ENCODE peak calls at places on chromosomes 12 and 14, in nine cellular contexts. M is OCI-M1; H is GM12892; G is astrocyte of the spinal cord; F is HFFc6; E is EH; S is naive thymus-derived CD8-positive, alpha-beta T cell; R is AG08395; D is 8988T. T is an unnamed sample.

GRCh38 chr12:89225808-89226368 is 126.4 kb downstream of the DUSP6 start:
- DNase-seq in R (peak), S (no peak), H (no peak), G (peak), E (peak), M (no peak), F (peak), D (no peak), T (peak)

GRCh38 chr12:88994537-88994936 is 357.8 kb downstream of the DUSP6 start:
- DNase-seq in H (no peak), D (no peak), G (no peak), M (no peak), S (no peak), E (peak), R (peak), F (no peak), T (peak)

GRCh38 chr12:12748051-12748450 is 30.9 kb downstream of the CDKN1B start:
- DNase-seq in E (no peak), R (no peak), S (no peak), G (no peak), H (no peak), F (no peak), D (no peak), M (no peak), T (no peak)

GRCh38 chr14:53399057-53399456 is 245.9 kb upstream of the DDHD1 start:
- DNase-seq in M (no peak), R (peak), D (no peak), F (peak), G (peak), S (no peak), E (peak), H (no peak), T (peak)

GRCh38 chr12:45273717-45274271 is 57.9 kb downstream of the ANO6 start:
- DNase-seq in H (no peak), M (peak), R (peak), D (peak), S (no peak), F (peak), G (peak), E (peak), T (peak)

GRCh38 chr12:53413485-53414215 is 10.0 kb upstream of the AMHR2 start:
- DNase-seq in R (no peak), E (no peak), G (no peak), M (no peak), S (no peak), D (no peak), H (no peak), F (no peak), T (no peak)

GRCh38 chr12:5102261-5102789 is 58.6 kb downstream of the KCNA5 start:
- DNase-seq in S (no peak), M (no peak), D (no peak), G (peak), E (peak), F (peak), R (peak), H (no peak), T (peak)

GRCh38 chr14:102775855-102776760 is 1.1 kb upstream of the TRAF3 start:
- DNase-seq in E (peak), R (peak), G (peak), D (no peak), M (peak), S (no peak), F (peak), H (no peak), T (peak)

GRCh38 chr12:92987362-92987761 is 58.3 kb upstream of the EEA1 start:
- DNase-seq in D (no peak), S (no peak), H (no peak), E (peak), F (peak), G (peak), R (peak), M (peak), T (peak)

GRCh38 chr12:93502802-93503623 is 35.7 kb downstream of the MRPL42 start:
- DNase-seq in E (peak), F (peak), M (peak), G (peak), R (peak), S (peak), D (no peak), H (no peak), T (peak)

GRCh38 chr14:60233251-60233650 is 15.8 kb upstream of the PPM1A start:
- DNase-seq in G (no peak), F (no peak), M (no peak), D (no peak), E (peak), H (no peak), S (no peak), R (no peak), T (no peak)

GRCh38 chr12:128813392-128813791 is 10.4 kb downstream of the SLC15A4 start:
- DNase-seq in R (peak), F (peak), S (no peak), M (no peak), G (peak), E (peak), D (no peak), H (no peak), T (peak)

GRCh38 chr12:28937196-28937595 is 211.9 kb upstream of the FAR2 start:
- DNase-seq in F (no peak), G (peak), D (no peak), H (no peak), S (no peak), M (no peak), R (no peak), E (peak), T (no peak)

GRCh38 chr12:49054096-49054495 is 6.5 kb downstream of the KMT2D start:
- DNase-seq in M (no peak), F (no peak), D (no peak), G (no peak), H (no peak), E (no peak), R (no peak), S (no peak), T (no peak)

GRCh38 chr12:132227156-132227555 is 82.9 kb downstream of the NOC4L start:
- DNase-seq in R (no peak), M (no peak), H (no peak), D (no peak), E (no peak), G (no peak), F (no peak), S (no peak), T (no peak)

GRCh38 chr14:56247495-56248087 is 129.4 kb downstream of the PELI2 start:
- DNase-seq in R (no peak), E (peak), D (no peak), G (peak), H (no peak), M (peak), S (no peak), F (peak), T (no peak)

GRCh38 chr12:10018390-10018789 is 8.0 kb downstream of the CLEC12B start:
- DNase-seq in D (no peak), R (no peak), G (no peak), F (no peak), E (no peak), S (no peak), M (no peak), H (no peak), T (peak)

GRCh38 chr12:46560874-46561273 is 188.3 kb upstream of the SLC38A2 start:
- DNase-seq in F (no peak), S (no peak), E (no peak), R (no peak), M (no peak), G (no peak), D (no peak), H (no peak), T (no peak)

GRCh38 chr14:105528197-105528858 is 1.9 kb downstream of the TMEM121 start:
- DNase-seq in D (peak), H (peak), M (peak), R (peak), E (peak), S (peak), F (peak), G (peak), T (peak)

GRCh38 chr12:21941522-21942376 is 523 bp upstream of the ABCC9 start:
- DNase-seq in F (no peak), R (peak), G (peak), D (no peak), S (no peak), H (no peak), M (no peak), E (peak), T (peak)

GRCh38 chr12:124874988-124875802 is 11.5 kb upstream of the SCARB1 start:
- DNase-seq in H (no peak), M (peak), F (no peak), E (no peak), S (no peak), D (no peak), G (no peak), R (no peak), T (no peak)

GRCh38 chr12:104659058-104659457 is 202.3 kb downstream of the CHST11 start:
- DNase-seq in H (no peak), E (no peak), G (no peak), M (no peak), D (no peak), F (no peak), S (no peak), R (no peak), T (no peak)

GRCh38 chr14:78363008-78363407 is 192.8 kb downstream of the NRXN3 start:
- DNase-seq in E (no peak), M (no peak), D (no peak), R (no peak), H (no peak), S (no peak), F (no peak), G (no peak), T (no peak)

GRCh38 chr12:117063162-117063911 is 35.9 kb downstream of the TESC start:
- DNase-seq in S (no peak), E (no peak), G (no peak), H (no peak), D (no peak), R (no peak), M (no peak), F (no peak), T (no peak)

GRCh38 chr12:111405856-111406473 is at the start of gene SH2B3:
- DNase-seq in F (peak), H (no peak), D (peak), M (no peak), R (no peak), G (no peak), S (peak), E (peak), T (no peak)

GRCh38 chr12:8018666-8019581 is 13.6 kb upstream of the FOXJ2 start:
- DNase-seq in H (peak), E (no peak), D (peak), G (peak), M (peak), S (peak), F (no peak), R (no peak), T (no peak)

GRCh38 chr12:128695697-128696096 is 128.1 kb downstream of the SLC15A4 start:
- DNase-seq in F (no peak), M (no peak), R (no peak), H (no peak), E (no peak), D (no peak), G (no peak), S (no peak), T (no peak)

GRCh38 chr14:55160989-55161388 is 30.4 kb downstream of the DLGAP5 start:
- DNase-seq in E (peak), S (no peak), R (peak), F (peak), D (no peak), G (peak), H (no peak), M (peak), T (no peak)

GRCh38 chr12:89544027-89544426 is 18.2 kb upstream of the POC1B start:
- DNase-seq in G (no peak), H (no peak), D (no peak), F (no peak), S (no peak), R (no peak), M (peak), E (no peak), T (no peak)

GRCh38 chr14:59333668-59334067 is 131.5 kb downstream of the GPR135 start:
- DNase-seq in H (no peak), D (no peak), M (no peak), E (peak), R (peak), G (peak), S (no peak), F (peak), T (peak)

GRCh38 chr12:84757978-84758377 is 154.6 kb downstream of the SLC6A15 start:
- DNase-seq in H (no peak), G (no peak), S (no peak), R (peak), M (no peak), D (no peak), F (peak), E (peak), T (peak)

GRCh38 chr14:42490536-42490935 is 883.9 kb downstream of the LRFN5 start:
- DNase-seq in H (no peak), D (no peak), R (no peak), E (no peak), S (no peak), M (no peak), F (no peak), G (peak), T (no peak)

GRCh38 chr14:26332966-26333365 is 264.9 kb downstream of the NOVA1 start:
- DNase-seq in F (no peak), R (no peak), S (no peak), D (no peak), E (no peak), H (no peak), M (no peak), G (no peak), T (no peak)

GRCh38 chr12:77122661-77123060 is 57.3 kb upstream of the E2F7 start:
- DNase-seq in E (peak), F (no peak), D (no peak), G (no peak), M (no peak), H (no peak), R (no peak), S (no peak), T (no peak)

GRCh38 chr12:53726342-53726741 is 910 bp downstream of the CALCOCO1 start:
- DNase-seq in R (no peak), F (no peak), D (no peak), M (peak), E (peak), G (no peak), S (no peak), H (no peak), T (no peak)

T was measured in AG08396.